ENCODE peak calls at places on chromosomes 2 and 18, in six cellular contexts. C, U, E, H, P and J are unnamed samples.
A peak's percentile ranks its signal among the peaks of the same experiment; 100 is the strongest.

GRCh38 chr18:75247601-75248421 is 37.2 kb downstream of the TSHZ1 start:
- DNase-seq in U (no peak), E (peak; percentile 73), P (peak; percentile 65), C (no peak), H (peak; percentile 74), J (peak; percentile 63)

GRCh38 chr2:119683717-119684443 is 4.9 kb downstream of the TMEM177 start:
- DNase-seq in U (no peak), P (peak; percentile 28), H (no peak), C (no peak), E (no peak), J (no peak)

GRCh38 chr2:16055848-16056580 is 115.7 kb downstream of the MYCN start:
- DNase-seq in E (no peak), C (no peak), U (no peak), P (no peak), H (no peak), J (no peak)

GRCh38 chr2:177296047-177296446 is 31.5 kb upstream of the NFE2L2 start:
- DNase-seq in E (peak; percentile 32), C (no peak), U (no peak), P (peak; percentile 31), H (peak; percentile 34), J (no peak)

GRCh38 chr2:236621786-236622185 is 52.2 kb downstream of the ACKR3 start:
- DNase-seq in H (no peak), U (no peak), E (no peak), P (no peak), C (no peak), J (no peak)

GRCh38 chr2:174681099-174681982 is 82.9 kb downstream of the CHRNA1 start:
- DNase-seq in U (no peak), P (peak; percentile 25), E (peak; percentile 46), H (peak; percentile 76), C (peak; percentile 41), J (no peak)

GRCh38 chr2:8740136-8740535 is 58.3 kb downstream of the ID2 start:
- DNase-seq in P (no peak), H (no peak), C (no peak), U (no peak), E (no peak), J (no peak)

GRCh38 chr2:23649819-23650218 is 264.8 kb downstream of the KLHL29 start:
- DNase-seq in H (no peak), E (no peak), P (peak; percentile 34), C (no peak), U (no peak), J (no peak)

GRCh38 chr2:99928472-99929053 is 213.8 kb downstream of the AFF3 start:
- DNase-seq in H (no peak), U (no peak), P (no peak), E (peak; percentile 17), C (no peak), J (no peak)

GRCh38 chr2:216111122-216111521 is 2.0 kb downstream of the XRCC5 start:
- DNase-seq in E (no peak), C (no peak), U (no peak), P (no peak), H (no peak), J (no peak)
- H3K4me3 ChIP-seq in E (no peak overlapping the region), C (no peak overlapping the region), U (no peak overlapping the region), P (no peak overlapping the region), H (peak overlapping the region; percentile 90), J (no peak overlapping the region)

DNA sequence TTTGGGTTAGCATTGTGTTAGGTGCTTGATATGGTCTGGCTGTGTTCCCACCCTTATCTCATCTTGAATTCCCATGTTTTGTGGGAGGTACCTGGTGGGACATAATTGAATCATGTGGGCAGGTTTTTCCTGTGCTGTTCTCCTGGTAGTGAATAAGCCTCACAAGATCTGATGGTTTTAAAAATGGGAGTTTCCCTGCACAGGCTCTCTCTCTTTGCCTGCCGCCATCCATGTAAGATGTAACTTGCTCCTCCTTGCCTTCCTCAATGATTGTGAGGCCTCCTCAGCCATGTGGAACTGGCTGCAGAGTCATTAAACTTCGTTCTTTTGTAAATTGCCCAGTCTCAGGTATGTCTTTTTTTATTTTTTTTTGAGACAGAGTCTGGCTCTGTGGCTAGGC is 2.8 kb downstream of the MSH2 start:
- DNase-seq in E (no peak), H (no peak), P (no peak), U (no peak), C (no peak), J (no peak)
- H3K4me3 ChIP-seq in E (no peak overlapping the region), H (no peak overlapping the region), P (no peak overlapping the region), U (no peak overlapping the region), C (no peak overlapping the region), J (no peak overlapping the region)

DNA sequence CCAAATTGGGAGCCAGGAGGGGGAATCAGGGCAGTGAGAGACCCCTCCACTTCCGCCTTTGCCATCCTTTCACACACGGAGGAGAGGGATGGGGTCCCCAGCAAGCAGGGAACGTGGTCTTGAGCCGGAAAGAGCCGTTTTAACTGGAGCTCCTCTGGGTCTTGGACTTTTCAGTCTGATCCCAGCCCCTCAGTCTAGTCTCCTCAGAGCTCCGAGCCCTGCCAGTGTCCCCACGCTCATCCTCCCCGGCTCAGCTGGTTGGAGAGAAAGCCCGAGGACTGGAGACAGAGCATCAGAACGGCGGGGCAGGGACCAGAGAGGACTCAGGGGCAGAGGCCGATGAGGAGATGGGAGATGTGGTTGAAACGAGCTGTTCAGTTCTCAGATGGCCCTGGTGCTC is 26.1 kb upstream of the OTOF start:
- DNase-seq in H (no peak), U (no peak), C (no peak), E (no peak), P (no peak), J (no peak)
- H3K4me3 ChIP-seq in H (peak overlapping the region; percentile 69), U (no peak overlapping the region), C (peak overlapping the region; percentile 49), E (no peak overlapping the region), P (no peak overlapping the region), J (no peak overlapping the region)

GRCh38 chr2:51650769-51651168 is 618.8 kb upstream of the NRXN1 start:
- DNase-seq in H (no peak), C (no peak), E (no peak), U (no peak), P (no peak), J (no peak)
- H3K4me3 ChIP-seq in H (no peak overlapping the region), C (no peak overlapping the region), E (no peak overlapping the region), U (no peak overlapping the region), P (no peak overlapping the region), J (no peak overlapping the region)

GRCh38 chr2:68319397-68320117 is at the start of gene CNRIP1:
- DNase-seq in H (peak; percentile 88), E (peak; percentile 82), C (peak; percentile 81), P (peak; percentile 83), U (no peak), J (peak; percentile 53)
- H3K4me3 ChIP-seq in H (peak within 1 kb of the TSS; percentile 96), E (peak within 1 kb of the TSS; percentile 83), C (peak within 1 kb of the TSS; percentile 98), P (peak within 1 kb of the TSS; percentile 87), U (peak within 1 kb of the TSS; percentile 81), J (peak within 1 kb of the TSS; percentile 78)

GRCh38 chr2:196167666-196168065 is 3.7 kb downstream of the STK17B start:
- DNase-seq in E (peak; percentile 29), H (no peak), P (no peak), U (no peak), C (no peak), J (no peak)
- H3K4me3 ChIP-seq in E (no peak overlapping the region), H (peak overlapping the region; percentile 12), P (peak overlapping the region; percentile 9), U (no peak overlapping the region), C (peak overlapping the region; percentile 98), J (peak overlapping the region; percentile 3)

DNA sequence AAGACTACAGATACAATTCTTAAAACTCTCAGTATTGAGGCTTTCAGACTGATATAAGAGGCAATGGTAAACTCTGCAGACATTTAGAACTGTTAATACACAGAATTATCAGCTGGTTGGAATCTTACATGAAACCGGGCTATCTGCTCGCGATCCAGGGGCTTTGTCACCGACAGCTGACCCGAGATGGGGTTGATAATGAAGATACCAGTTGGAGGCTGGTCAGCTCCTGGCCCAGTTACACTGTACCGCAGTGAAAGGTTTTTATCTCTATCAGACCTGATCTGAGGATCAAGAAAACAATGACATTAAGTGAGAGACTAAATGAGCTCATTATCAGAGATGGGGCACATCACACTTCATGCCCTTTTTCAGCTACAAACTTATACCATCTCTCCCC is 167.3 kb downstream of the CDH2 start:
- DNase-seq in U (no peak), H (no peak), P (no peak), C (no peak), E (no peak), J (no peak)
- H3K4me3 ChIP-seq in U (no peak overlapping the region), H (no peak overlapping the region), P (no peak overlapping the region), C (no peak overlapping the region), E (no peak overlapping the region), J (no peak overlapping the region)

DNA sequence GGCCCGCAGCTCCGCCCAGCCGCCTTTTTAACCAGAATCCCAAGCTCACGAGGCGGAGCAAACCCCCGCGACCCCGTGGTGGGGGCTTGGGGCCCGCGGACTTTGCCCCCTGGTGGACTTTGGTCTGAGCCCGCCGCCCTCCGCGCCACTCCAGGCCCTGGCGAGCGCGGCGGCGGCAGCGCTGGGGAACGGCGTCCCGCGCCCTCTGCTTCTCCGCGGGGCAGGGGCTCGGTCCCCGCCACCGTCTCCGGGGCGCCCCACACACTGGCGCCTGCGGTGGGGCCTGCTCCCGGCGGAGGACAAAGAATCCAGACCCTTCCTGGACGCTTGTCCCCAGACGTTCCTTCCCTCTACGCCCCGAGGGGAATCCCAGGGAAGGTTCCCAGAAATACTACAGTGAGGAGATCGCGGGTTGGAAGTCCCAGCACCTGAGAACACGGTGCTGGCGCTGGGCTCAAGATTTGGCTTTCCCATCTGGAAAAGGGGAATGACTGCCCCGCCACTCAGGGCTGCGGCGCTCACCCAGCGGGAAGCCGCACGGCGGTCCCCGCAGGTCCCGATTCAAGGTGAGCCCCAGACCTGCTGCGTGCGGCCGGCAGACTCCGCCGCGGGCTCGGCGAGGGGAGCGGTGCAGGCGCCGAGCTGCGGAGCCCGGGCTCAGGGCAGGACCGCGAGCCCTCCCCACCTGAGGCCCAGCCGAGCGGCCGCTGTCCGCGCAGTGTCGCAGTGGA is at the start of gene HAAO:
- DNase-seq in C (no peak), P (no peak), H (peak; percentile 18), E (peak; percentile 52), U (no peak), J (no peak)
- H3K4me3 ChIP-seq in C (peak within 1 kb of the TSS; percentile 75), P (no peak within 1 kb of the TSS), H (peak within 1 kb of the TSS; percentile 65), E (peak within 1 kb of the TSS; percentile 50), U (peak within 1 kb of the TSS; percentile 46), J (peak within 1 kb of the TSS; percentile 53)

GRCh38 chr2:216081012-216081411 is 597 bp downstream of the PECR start:
- DNase-seq in E (no peak), H (no peak), P (no peak), C (no peak), U (no peak), J (no peak)
- H3K4me3 ChIP-seq in E (no peak overlapping the region), H (peak overlapping the region; percentile 84), P (peak overlapping the region; percentile 95), C (peak overlapping the region; percentile 65), U (peak overlapping the region; percentile 87), J (peak overlapping the region; percentile 80)

GRCh38 chr2:200448460-200448859 is 61.4 kb downstream of the KCTD18 start:
- DNase-seq in U (no peak), P (no peak), H (no peak), E (no peak), C (no peak), J (no peak)
- H3K4me3 ChIP-seq in U (no peak overlapping the region), P (no peak overlapping the region), H (no peak overlapping the region), E (no peak overlapping the region), C (no peak overlapping the region), J (no peak overlapping the region)